ENCODE peak calls at places on chromosomes 1 and 21, in nine cellular contexts. F, J, R, D, V, A, N, L and Q are unnamed samples.

GRCh38 chr21:46084041-46084561 is 13.8 kb upstream of the COL6A2 start:
- DNase-seq in F (no peak), J (no peak), R (no peak), D (no peak), V (no peak), A (no peak), N (no peak), L (no peak), Q (no peak)

GRCh38 chr1:176880954-176881595 is 283.4 kb downstream of the ASTN1 start:
- DNase-seq in F (peak), J (peak), R (no peak), D (no peak), V (no peak), A (peak), N (peak), L (peak), Q (peak)

GRCh38 chr21:41368361-41369104 is 6.7 kb downstream of the MX2 start:
- DNase-seq in F (no peak), J (no peak), R (no peak), D (no peak), V (no peak), A (no peak), N (no peak), L (no peak), Q (no peak)

GRCh38 chr1:97630968-97631367 is 289.9 kb downstream of the DPYD start:
- DNase-seq in F (no peak), J (no peak), R (no peak), D (no peak), V (no peak), A (no peak), N (no peak), L (no peak), Q (no peak)

GRCh38 chr1:38603907-38604306 is 255.7 kb downstream of the RRAGC start:
- DNase-seq in F (no peak), J (no peak), R (no peak), D (no peak), V (no peak), A (no peak), N (no peak), L (no peak), Q (no peak)

GRCh38 chr21:27502801-27503200 is 535.9 kb upstream of the ADAMTS5 start:
- DNase-seq in F (no peak), J (no peak), R (no peak), D (no peak), V (no peak), A (no peak), N (no peak), L (no peak), Q (no peak)

GRCh38 chr1:233665575-233666270 is 51.8 kb downstream of the KCNK1 start:
- DNase-seq in F (no peak), J (no peak), R (no peak), D (no peak), V (no peak), A (no peak), N (no peak), L (no peak), Q (no peak)

GRCh38 chr1:93659805-93660479 is 21.7 kb downstream of the BCAR3 start:
- DNase-seq in F (no peak), J (no peak), R (no peak), D (no peak), V (no peak), A (no peak), N (no peak), L (peak), Q (no peak)

GRCh38 chr1:53593758-53594380 is 134.7 kb downstream of the DMRTB1 start:
- DNase-seq in F (no peak), J (no peak), R (no peak), D (no peak), V (peak), A (peak), N (no peak), L (no peak), Q (no peak)

GRCh38 chr1:113035086-113035485 is 37.9 kb upstream of the LRIG2 start:
- DNase-seq in F (no peak), J (no peak), R (no peak), D (no peak), V (no peak), A (no peak), N (no peak), L (no peak), Q (no peak)

GRCh38 chr1:89523597-89524368 is 846 bp upstream of the LRRC8B start:
- DNase-seq in F (no peak), J (no peak), R (peak), D (peak), V (no peak), A (no peak), N (peak), L (no peak), Q (peak)

GRCh38 chr1:231590453-231591198 is 36.0 kb upstream of the DISC1 start:
- DNase-seq in F (peak), J (peak), R (no peak), D (peak), V (no peak), A (peak), N (peak), L (peak), Q (peak)

GRCh38 chr1:179921472-179921871 is 33.1 kb upstream of the CEP350 start:
- DNase-seq in F (no peak), J (no peak), R (no peak), D (no peak), V (no peak), A (no peak), N (no peak), L (no peak), Q (no peak)

GRCh38 chr21:28160378-28160777 is 832.3 kb downstream of the LTN1 start:
- DNase-seq in F (no peak), J (no peak), R (no peak), D (no peak), V (no peak), A (no peak), N (no peak), L (no peak), Q (no peak)

GRCh38 chr1:152013664-152014237 is 20.1 kb upstream of the S100A10 start:
- DNase-seq in F (no peak), J (peak), R (no peak), D (no peak), V (no peak), A (no peak), N (peak), L (no peak), Q (peak)

GRCh38 chr1:203324103-203325003 is 19.0 kb downstream of the BTG2 start:
- DNase-seq in F (no peak), J (peak), R (no peak), D (peak), V (no peak), A (no peak), N (peak), L (no peak), Q (no peak)

GRCh38 chr1:201982923-201983805 is 716 bp downstream of the RNPEP start:
- DNase-seq in F (peak), J (peak), R (peak), D (peak), V (peak), A (peak), N (peak), L (peak), Q (peak)

GRCh38 chr1:26315874-26316850 is 1.6 kb upstream of the CD52 start:
- DNase-seq in F (no peak), J (no peak), R (no peak), D (no peak), V (no peak), A (no peak), N (no peak), L (no peak), Q (no peak)

GRCh38 chr21:17783816-17784598 is 35.1 kb downstream of the C21orf91 start:
- DNase-seq in F (no peak), J (no peak), R (no peak), D (no peak), V (no peak), A (no peak), N (no peak), L (no peak), Q (no peak)

GRCh38 chr1:43035821-43036456 is 77.3 kb upstream of the SLC2A1 start:
- DNase-seq in F (no peak), J (no peak), R (no peak), D (no peak), V (no peak), A (peak), N (no peak), L (no peak), Q (no peak)

GRCh38 chr1:22289251-22289995 is 146.5 kb upstream of the WNT4 start:
- DNase-seq in F (no peak), J (no peak), R (no peak), D (no peak), V (no peak), A (no peak), N (no peak), L (no peak), Q (no peak)

GRCh38 chr1:98749152-98749756 is 87.7 kb downstream of the SNX7 start:
- DNase-seq in F (peak), J (no peak), R (no peak), D (no peak), V (no peak), A (no peak), N (no peak), L (no peak), Q (no peak)

GRCh38 chr1:9013824-9014223 is 12.4 kb downstream of the SLC2A7 start:
- DNase-seq in F (no peak), J (no peak), R (no peak), D (no peak), V (no peak), A (no peak), N (no peak), L (no peak), Q (no peak)

GRCh38 chr1:233599542-233600073 is 14.3 kb upstream of the KCNK1 start:
- DNase-seq in F (no peak), J (no peak), R (no peak), D (no peak), V (no peak), A (no peak), N (no peak), L (no peak), Q (no peak)